ENCODE peak calls at places on chromosome 16, in six cellular contexts. W is stomach, M is transverse colon, E is endothelial cell of umbilical vein, V is GM23338, Z is breast epithelium. L is an unnamed sample. For H3K4me1, the result is how much of the 10 kb centered on the place peaks cover.

GRCh38 chr16:31093132-31093703 is 1.4 kb downstream of the VKORC1 start:
- DNase-seq in M (peak), W (no peak), V (peak), E (no peak), Z (no peak), L (no peak)

GRCh38 chr16:138049-138417 is 440 bp downstream of the NPRL3 start:
- DNase-seq in E (peak), M (no peak), V (peak), Z (no peak), W (no peak), L (no peak)

GRCh38 chr16:23629516-23629915 is 11.6 kb downstream of the PALB2 start:
- DNase-seq in M (no peak), Z (no peak), V (no peak), E (no peak), W (no peak), L (no peak)

GRCh38 chr16:86665319-86665675 is 86.9 kb downstream of the FOXL1 start:
- DNase-seq in V (no peak), M (no peak), Z (no peak), W (no peak), E (no peak), L (no peak)

GRCh38 chr16:88430524-88431446 is 22.3 kb upstream of the ZFPM1 start:
- DNase-seq in V (peak), M (peak), Z (no peak), E (peak), W (no peak), L (no peak)

GRCh38 chr16:57757326-57757786 is 21.8 kb downstream of the KATNB1 start:
- DNase-seq in Z (peak), W (peak), E (peak), M (peak), V (peak), L (peak)

GRCh38 chr16:80742331-80742730 is 62.1 kb downstream of the CDYL2 start:
- DNase-seq in M (no peak), V (no peak), W (no peak), E (no peak), Z (no peak), L (no peak)

GRCh38 chr16:83744521-83744981 is 63.2 kb upstream of the HSBP1 start:
- DNase-seq in E (no peak), Z (peak), W (no peak), V (no peak), M (peak), L (peak)

GRCh38 chr16:57559075-57559790 is 16.8 kb downstream of the ADGRG5 start:
- DNase-seq in M (no peak), Z (peak), V (no peak), W (no peak), E (no peak), L (no peak)

GRCh38 chr16:67013823-67014640 is 14.9 kb upstream of the CBFB start:
- DNase-seq in M (peak), E (peak), Z (peak), V (peak), W (peak), L (no peak)

GRCh38 chr16:4152267-4152666 is 36.0 kb upstream of the ADCY9 start:
- DNase-seq in W (no peak), E (no peak), V (no peak), M (no peak), Z (no peak), L (no peak)
- H3K27ac ChIP-seq in W (no peak), E (no peak), V (no peak), M (no peak), Z (peak), L (no peak)

DNA sequence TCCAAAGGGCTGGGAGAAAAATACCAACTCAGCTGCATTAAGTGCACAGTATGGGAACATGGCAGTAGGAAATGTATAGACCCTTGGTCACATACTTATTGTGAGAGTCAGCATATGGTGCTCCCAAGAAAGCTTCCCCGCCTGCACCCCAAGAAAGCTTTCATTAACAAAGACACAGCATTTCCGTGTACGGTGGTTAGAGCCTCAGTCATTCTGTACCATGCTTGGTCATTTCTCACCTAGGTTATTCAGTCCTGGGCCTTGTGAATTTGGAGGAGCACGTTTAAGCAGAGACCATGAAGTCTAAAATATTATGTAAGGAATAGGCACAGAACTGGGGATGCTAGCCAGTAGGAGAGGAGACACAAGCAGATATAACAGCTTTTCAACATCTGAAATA is 56.1 kb downstream of the ESRP2 start:
- DNase-seq in M (no peak), Z (no peak), W (no peak), V (no peak), E (no peak), L (no peak)
- TF ChIP-seq POLR2AphosphoS5 in M (no peak), Z (no peak), W (no peak), V (no peak), E (no peak), L (no peak)

GRCh38 chr16:20879175-20880053 is 20.7 kb downstream of the DCUN1D3 start:
- DNase-seq in V (no peak), E (peak), W (no peak), M (no peak), Z (no peak), L (no peak)
- H3K4me1 ChIP-seq in V (under half), E (under half), W (half or more), M (under half), Z (under half), L (half or more)

GRCh38 chr16:82627811-82628339 is 1.1 kb downstream of the CDH13 start:
- DNase-seq in V (peak), Z (peak), M (peak), E (peak), W (peak), L (no peak)

GRCh38 chr16:82628741-82629140 is 2.0 kb downstream of the CDH13 start:
- DNase-seq in Z (no peak), W (no peak), M (no peak), V (no peak), E (peak), L (no peak)

GRCh38 chr16:82630219-82630618 is 3.5 kb downstream of the CDH13 start:
- DNase-seq in E (no peak), W (no peak), V (no peak), Z (no peak), M (no peak), L (no peak)

GRCh38 chr16:82630688-82631087 is 3.9 kb downstream of the CDH13 start:
- DNase-seq in W (no peak), M (no peak), E (peak), V (no peak), Z (no peak), L (no peak)

GRCh38 chr16:82629441-82630027 is 2.8 kb downstream of the CDH13 start:
- DNase-seq in Z (no peak), M (no peak), W (no peak), E (peak), V (peak), L (no peak)
- H3K27ac ChIP-seq in Z (peak), M (no peak), W (no peak), E (peak), V (no peak), L (peak)

GRCh38 chr16:70746040-70746707 is 54.8 kb downstream of the VAC14 start:
- DNase-seq in E (peak), Z (peak), V (no peak), M (peak), W (peak), L (no peak)
- TF ChIP-seq POLR2AphosphoS5 in E (no peak), Z (peak), V (no peak), M (no peak), W (peak), L (peak)

GRCh38 chr16:19524356-19524865 is 669 bp downstream of the CCP110 start:
- DNase-seq in V (peak), Z (no peak), M (no peak), W (no peak), E (no peak), L (no peak)

GRCh38 chr16:19523559-19524355 is at the start of gene CCP110:
- DNase-seq in W (peak), M (peak), E (peak), Z (peak), V (peak), L (peak)

GRCh38 chr16:19522369-19523159 is 666 bp upstream of the GDE1 start:
- DNase-seq in W (no peak), E (no peak), M (no peak), Z (no peak), V (peak), L (no peak)

GRCh38 chr16:19521471-19522368 is at the start of gene GDE1:
- DNase-seq in E (peak), W (peak), M (peak), V (peak), Z (peak), L (peak)

DNA sequence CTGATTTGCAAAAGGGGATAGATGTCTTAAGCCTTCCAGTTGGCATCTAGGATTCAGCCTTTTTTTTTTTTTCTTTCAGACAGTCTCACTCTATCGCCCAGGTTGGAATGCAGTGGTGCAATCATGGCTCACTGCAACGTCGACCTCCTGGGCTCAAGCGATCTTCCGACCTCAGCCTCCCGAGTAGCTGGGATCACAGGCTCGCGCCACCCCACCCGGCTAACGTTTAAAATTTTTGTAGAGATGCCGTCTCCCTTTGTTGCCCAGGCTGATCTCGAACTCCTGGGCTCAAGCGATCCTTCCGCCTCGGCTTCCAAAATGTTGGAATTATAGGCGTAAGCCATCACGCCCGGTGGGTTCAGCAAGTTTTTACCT is 571 bp upstream of the CCP110 start:
- DNase-seq in E (no peak), M (no peak), Z (no peak), V (peak), W (no peak), L (no peak)
- H3K4me1 ChIP-seq in E (under half), M (under half), Z (under half), V (under half), W (half or more), L (half or more)

GRCh38 chr16:60100371-60100770 is 1366.3 kb upstream of the GOT2 start:
- DNase-seq in V (no peak), M (no peak), W (no peak), E (no peak), Z (no peak), L (no peak)
- H3K27ac ChIP-seq in V (no peak), M (no peak), W (no peak), E (no peak), Z (no peak), L (no peak)

GRCh38 chr16:28482026-28482425 is 9.8 kb downstream of the CLN3 start:
- DNase-seq in M (no peak), V (no peak), E (no peak), Z (no peak), W (no peak), L (no peak)
- TF ChIP-seq POLR2AphosphoS5 in M (no peak), V (no peak), E (no peak), Z (no peak), W (no peak), L (no peak)